ENCODE peak calls at places on chromosomes 3 and 15, in four cellular contexts. One of them, this sample, is unnamed.

GRCh38 chr3:128081846-128082245 is 29.6 kb downstream of the SEC61A1 start:
- DNase-seq in SK-N-SH: no peak
- DNase-seq in GM12878: no peak
- DNase-seq in H1: no peak
- DNase-seq in this sample: no peak

GRCh38 chr3:152096280-152096679 is 172.4 kb upstream of the MBNL1 start:
- DNase-seq in GM12878: no peak
- DNase-seq in H1: no peak
- DNase-seq in SK-N-SH: no peak
- DNase-seq in this sample: no peak

GRCh38 chr15:70014860-70015490 is 82.7 kb downstream of the TLE3 start:
- DNase-seq in GM12878: peak
- DNase-seq in H1: peak
- DNase-seq in SK-N-SH: no peak
- DNase-seq in this sample: no peak

GRCh38 chr3:182118081-182118480 is 406.4 kb downstream of the SOX2 start:
- DNase-seq in GM12878: no peak
- DNase-seq in SK-N-SH: no peak
- DNase-seq in H1: no peak
- DNase-seq in this sample: no peak

GRCh38 chr15:72991026-72991425 is 61.2 kb upstream of the NEO1 start:
- DNase-seq in H1: no peak
- DNase-seq in SK-N-SH: no peak
- DNase-seq in GM12878: no peak
- DNase-seq in this sample: no peak

GRCh38 chr15:62301993-62302665 is 137.0 kb upstream of the C2CD4B start:
- DNase-seq in H1: no peak
- DNase-seq in SK-N-SH: peak
- DNase-seq in GM12878: no peak
- DNase-seq in this sample: no peak

GRCh38 chr15:64897345-64897985 is 14.2 kb upstream of the ANKDD1A start:
- DNase-seq in GM12878: no peak
- DNase-seq in H1: no peak
- DNase-seq in SK-N-SH: no peak
- DNase-seq in this sample: no peak

GRCh38 chr15:31489801-31490646 is 163.4 kb downstream of the KLF13 start:
- DNase-seq in SK-N-SH: peak
- DNase-seq in H1: no peak
- DNase-seq in GM12878: no peak
- DNase-seq in this sample: peak

GRCh38 chr3:29255854-29256696 is 24.8 kb upstream of the RBMS3 start:
- DNase-seq in GM12878: no peak
- DNase-seq in SK-N-SH: no peak
- DNase-seq in H1: no peak
- DNase-seq in this sample: no peak

GRCh38 chr3:100100454-100100853 is 13.8 kb downstream of the FILIP1L start:
- DNase-seq in GM12878: no peak
- DNase-seq in H1: no peak
- DNase-seq in SK-N-SH: no peak
- DNase-seq in this sample: no peak

GRCh38 chr15:93985925-93986324 is 245.4 kb upstream of the MCTP2 start:
- DNase-seq in GM12878: no peak
- DNase-seq in H1: no peak
- DNase-seq in SK-N-SH: no peak
- DNase-seq in this sample: no peak

GRCh38 chr3:46966811-46967210 is 9.7 kb downstream of the CCDC12 start:
- DNase-seq in H1: no peak
- DNase-seq in SK-N-SH: no peak
- DNase-seq in GM12878: no peak
- DNase-seq in this sample: no peak
- TF ChIP-seq GABPA in H1: no peak
- TF ChIP-seq GABPA in SK-N-SH: no peak
- TF ChIP-seq GABPA in GM12878: no peak
- TF ChIP-seq GABPA in this sample: no peak

DNA sequence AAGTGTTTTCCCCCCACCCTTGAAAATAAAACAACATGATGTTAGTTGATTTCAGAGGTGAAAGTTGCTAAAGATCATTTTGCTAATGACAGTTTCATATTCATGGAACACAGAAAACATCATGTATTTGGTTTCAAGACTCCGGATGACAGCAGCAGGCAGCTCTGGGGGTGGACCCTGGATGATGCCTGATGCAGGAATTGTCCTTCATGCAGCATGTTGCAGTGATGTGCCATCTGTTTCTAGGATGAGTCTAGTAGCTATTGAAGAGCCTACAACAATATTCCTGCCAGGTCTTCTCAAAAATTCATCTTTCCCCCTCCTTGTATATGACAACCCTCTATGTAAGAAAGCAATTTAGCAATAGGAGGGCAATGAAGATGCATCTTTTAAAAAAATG is 108.3 kb downstream of the SV2B start:
- DNase-seq in SK-N-SH: no peak
- DNase-seq in GM12878: no peak
- DNase-seq in H1: no peak
- DNase-seq in this sample: no peak
- TF ChIP-seq TCF12 in SK-N-SH: no peak
- TF ChIP-seq TCF12 in GM12878: no peak
- TF ChIP-seq TCF12 in H1: no peak
- TF ChIP-seq TCF12 in this sample: no peak

GRCh38 chr3:49625971-49626640 is 48.0 kb upstream of the APEH start:
- DNase-seq in GM12878: no peak
- DNase-seq in H1: no peak
- DNase-seq in SK-N-SH: no peak
- DNase-seq in this sample: no peak
- TF ChIP-seq GABPA in GM12878: no peak
- TF ChIP-seq GABPA in H1: no peak
- TF ChIP-seq GABPA in SK-N-SH: no peak
- TF ChIP-seq GABPA in this sample: no peak

GRCh38 chr15:83352124-83352523 is 67.7 kb upstream of the BNC1 start:
- DNase-seq in SK-N-SH: no peak
- DNase-seq in GM12878: no peak
- DNase-seq in H1: no peak
- DNase-seq in this sample: no peak
- TF ChIP-seq TCF12 in SK-N-SH: no peak
- TF ChIP-seq TCF12 in GM12878: no peak
- TF ChIP-seq TCF12 in H1: no peak
- TF ChIP-seq TCF12 in this sample: no peak

GRCh38 chr3:87595798-87596197 is 319.4 kb upstream of the POU1F1 start:
- DNase-seq in H1: no peak
- DNase-seq in SK-N-SH: no peak
- DNase-seq in GM12878: no peak
- DNase-seq in this sample: no peak
- TF ChIP-seq GABPA in H1: no peak
- TF ChIP-seq GABPA in SK-N-SH: no peak
- TF ChIP-seq GABPA in GM12878: no peak
- TF ChIP-seq GABPA in this sample: no peak

GRCh38 chr3:135922903-135923250 is 42.7 kb upstream of the PPP2R3A start:
- DNase-seq in SK-N-SH: no peak
- DNase-seq in H1: no peak
- DNase-seq in GM12878: no peak
- DNase-seq in this sample: no peak
- TF ChIP-seq TCF12 in SK-N-SH: no peak
- TF ChIP-seq TCF12 in H1: no peak
- TF ChIP-seq TCF12 in GM12878: no peak
- TF ChIP-seq TCF12 in this sample: no peak

GRCh38 chr3:116155830-116156229 is 289.5 kb downstream of the LSAMP start:
- DNase-seq in SK-N-SH: no peak
- DNase-seq in H1: no peak
- DNase-seq in GM12878: no peak
- DNase-seq in this sample: no peak
- TF ChIP-seq GABPA in SK-N-SH: no peak
- TF ChIP-seq GABPA in H1: no peak
- TF ChIP-seq GABPA in GM12878: no peak
- TF ChIP-seq GABPA in this sample: no peak

GRCh38 chr3:12809001-12809400 is 12.5 kb downstream of the CAND2 start:
- DNase-seq in H1: no peak
- DNase-seq in SK-N-SH: no peak
- DNase-seq in GM12878: no peak
- DNase-seq in this sample: no peak
- TF ChIP-seq TCF12 in H1: no peak
- TF ChIP-seq TCF12 in SK-N-SH: no peak
- TF ChIP-seq TCF12 in GM12878: no peak
- TF ChIP-seq TCF12 in this sample: no peak

DNA sequence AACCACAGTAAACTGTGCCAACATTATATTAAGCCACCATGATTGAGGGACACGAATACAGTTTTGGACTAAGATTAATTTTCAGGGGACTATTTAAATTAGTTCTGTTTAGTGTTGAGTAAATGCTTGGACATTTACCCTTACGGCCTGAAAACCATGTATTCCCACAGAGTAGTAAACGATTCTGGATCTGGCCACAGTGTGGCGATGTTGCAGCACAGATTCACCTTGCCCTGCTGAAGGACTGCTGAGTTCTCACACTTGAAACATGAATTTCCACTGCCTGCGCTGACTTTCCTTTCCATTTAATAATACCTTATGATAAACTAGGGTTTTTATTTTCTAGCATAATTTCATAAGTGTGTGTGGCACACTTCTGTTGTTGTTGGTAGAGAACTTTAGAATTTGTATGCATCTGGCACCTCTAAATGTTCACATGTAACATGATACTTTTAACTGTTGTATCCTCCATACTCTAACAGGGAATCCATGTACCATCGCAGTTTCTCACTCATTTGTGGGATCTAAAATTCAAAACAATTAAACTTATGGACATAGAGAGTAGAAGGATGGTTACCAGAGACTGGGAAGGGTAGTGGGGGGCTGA is 53.9 kb downstream of the C3orf38 start:
- DNase-seq in GM12878: peak
- DNase-seq in SK-N-SH: peak
- DNase-seq in H1: no peak
- DNase-seq in this sample: peak
- TF ChIP-seq GABPA in GM12878: no peak
- TF ChIP-seq GABPA in SK-N-SH: no peak
- TF ChIP-seq GABPA in H1: no peak
- TF ChIP-seq GABPA in this sample: no peak

DNA sequence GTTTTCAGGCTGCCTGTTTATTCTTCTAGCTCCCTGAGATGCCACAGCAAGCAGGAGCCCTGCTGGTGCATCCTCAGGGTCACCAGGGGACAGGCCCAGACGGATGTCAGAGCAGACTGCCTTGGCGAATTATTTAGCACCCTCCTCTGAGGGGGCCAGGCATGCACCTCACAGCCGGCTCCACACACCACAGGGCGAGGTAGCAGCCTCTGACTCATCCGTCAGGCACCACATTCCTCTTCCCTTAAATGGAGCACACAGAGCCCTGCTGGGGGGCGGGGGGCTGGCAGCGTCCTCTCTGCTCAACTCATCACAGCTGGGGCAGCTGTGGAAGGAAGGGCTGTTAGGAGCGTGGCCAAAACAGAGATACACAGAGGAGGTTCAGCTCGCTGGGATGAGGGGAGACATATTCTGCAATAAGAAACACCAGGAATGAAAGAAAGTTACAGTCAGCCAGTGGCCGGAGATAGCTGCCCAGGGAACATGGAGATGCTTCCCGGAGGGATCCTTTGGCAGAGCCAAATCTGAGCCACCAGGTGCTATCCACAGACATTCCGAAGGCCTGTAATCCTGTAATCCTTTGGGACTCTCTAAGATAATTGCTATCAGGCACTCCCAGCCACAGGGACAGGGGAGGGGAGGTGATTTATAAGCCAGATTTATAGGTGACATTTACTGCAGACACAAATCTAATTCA is 13.9 kb upstream of the PRICKLE2 start:
- DNase-seq in GM12878: no peak
- DNase-seq in H1: peak
- DNase-seq in SK-N-SH: peak
- DNase-seq in this sample: peak
- TF ChIP-seq TCF12 in GM12878: no peak
- TF ChIP-seq TCF12 in H1: peak
- TF ChIP-seq TCF12 in SK-N-SH: peak
- TF ChIP-seq TCF12 in this sample: no peak

This sample was measured in HepG2.